ENCODE peak calls at places on chromosome 11, in nine cellular contexts. A, O, L, N, R, B, I, D and X are unnamed samples.

GRCh38 chr11:66970808-66971442 is 4.2 kb upstream of the C11orf86 start:
- DNase-seq in A (no peak), D (no peak), R (no peak), L (peak; percentile 42), I (no peak), N (peak; percentile 91), O (no peak), B (no peak), X (no peak)

GRCh38 chr11:88098289-88098688 is 77.0 kb downstream of the RAB38 start:
- DNase-seq in O (no peak), A (no peak), I (no peak), R (no peak), N (no peak), L (no peak), D (no peak), B (no peak), X (no peak)

GRCh38 chr11:116243975-116244374 is 528.8 kb downstream of the BUD13 start:
- DNase-seq in O (no peak), I (no peak), A (no peak), R (no peak), D (no peak), N (no peak), B (no peak), L (no peak), X (no peak)

GRCh38 chr11:122897606-122898210 is 15.1 kb downstream of the JHY start:
- DNase-seq in D (no peak), A (no peak), O (no peak), R (no peak), N (no peak), L (no peak), I (no peak), B (no peak), X (no peak)

GRCh38 chr11:116525961-116526495 is 246.8 kb downstream of the BUD13 start:
- DNase-seq in D (no peak), A (no peak), N (no peak), R (no peak), L (no peak), O (no peak), B (no peak), I (no peak), X (no peak)

GRCh38 chr11:122758974-122759373 is 79.3 kb upstream of the CRTAM start:
- DNase-seq in R (no peak), L (no peak), I (no peak), B (no peak), O (no peak), D (no peak), A (no peak), N (no peak), X (no peak)

GRCh38 chr11:83200035-83200434 is 6.5 kb downstream of the ANKRD42 start:
- DNase-seq in A (no peak), R (no peak), B (no peak), O (no peak), N (no peak), I (no peak), L (no peak), D (no peak), X (no peak)

GRCh38 chr11:2508793-2509192 is 64.0 kb downstream of the KCNQ1 start:
- DNase-seq in L (no peak), A (peak; percentile 47), D (no peak), R (peak; percentile 1), O (no peak), I (no peak), B (no peak), N (no peak), X (no peak)

GRCh38 chr11:119832536-119832935 is 103.5 kb upstream of the NECTIN1 start:
- DNase-seq in D (peak; percentile 53), A (peak; percentile 84), O (no peak), N (no peak), L (no peak), I (no peak), B (peak; percentile 49), R (no peak), X (no peak)

GRCh38 chr11:132874638-132875037 is 657.7 kb downstream of the OPCML start:
- DNase-seq in B (no peak), A (no peak), O (no peak), N (no peak), L (no peak), R (no peak), D (no peak), I (no peak), X (no peak)

GRCh38 chr11:3095712-3096361 is 38.6 kb upstream of the CARS1 start:
- DNase-seq in I (no peak), D (peak; percentile 43), R (no peak), B (no peak), O (no peak), A (peak; percentile 85), N (peak; percentile 72), L (no peak), X (no peak)

GRCh38 chr11:44556735-44557409 is 8.6 kb upstream of the CD82 start:
- DNase-seq in L (peak; percentile 62), D (peak; percentile 76), R (no peak), B (peak; percentile 62), N (no peak), I (peak; percentile 55), O (peak; percentile 79), A (no peak), X (peak; percentile 70)

GRCh38 chr11:62266558-62266957 is 3.4 kb upstream of the SCGB2A2 start:
- DNase-seq in N (peak; percentile 53), D (no peak), B (no peak), I (no peak), L (peak; percentile 8), R (no peak), A (no peak), O (no peak), X (no peak)